ENCODE peak calls at places on chromosomes 4 and X, in ten cellular contexts. D, C, W, Q, E, T, Z, G, P and K are unnamed samples.

GRCh38 chr4:4693755-4694295 is 152.0 kb upstream of the STX18 start:
- DNase-seq in D (no peak), C (no peak), W (no peak), Q (no peak), E (no peak), T (no peak), Z (no peak), G (no peak), P (no peak), K (no peak)

GRCh38 chr4:127857641-127858040 is 23.1 kb upstream of the PLK4 start:
- DNase-seq in D (no peak), C (no peak), W (no peak), Q (no peak), E (no peak), T (no peak), Z (no peak), G (no peak), P (no peak), K (no peak)

GRCh38 chr4:184347251-184348239 is 126.8 kb downstream of the IRF2 start:
- DNase-seq in D (peak), C (peak), W (peak), Q (peak), E (peak), T (peak), Z (no peak), G (no peak), P (peak), K (no peak)

GRCh38 chrX:152817082-152817744 is 13.3 kb downstream of the CETN2 start:
- DNase-seq in D (peak), C (no peak), W (peak), Q (peak), E (no peak), T (no peak), Z (peak), G (peak), P (peak), K (no peak)

GRCh38 chrX:72526534-72527508 is 45.8 kb downstream of the HDAC8 start:
- DNase-seq in D (peak), C (no peak), W (no peak), Q (no peak), E (no peak), T (no peak), Z (no peak), G (no peak), P (no peak), K (no peak)

GRCh38 chrX:130263016-130263415 is 5.7 kb downstream of the ZNF280C start:
- DNase-seq in D (peak), C (no peak), W (no peak), Q (no peak), E (no peak), T (no peak), Z (no peak), G (no peak), P (no peak), K (no peak)

GRCh38 chrX:118528089-118528753 is 32.6 kb downstream of the DOCK11 start:
- DNase-seq in D (no peak), C (peak), W (no peak), Q (no peak), E (no peak), T (no peak), Z (no peak), G (no peak), P (no peak), K (no peak)

GRCh38 chr4:47913858-47914218 is 545 bp downstream of the NFXL1 start:
- DNase-seq in D (no peak), C (peak), W (peak), Q (peak), E (peak), T (no peak), Z (no peak), G (no peak), P (peak), K (peak)

GRCh38 chr4:98716796-98717195 is 58.4 kb upstream of the TSPAN5 start:
- DNase-seq in D (no peak), C (no peak), W (no peak), Q (no peak), E (no peak), T (no peak), Z (no peak), G (no peak), P (no peak), K (no peak)

GRCh38 chr4:1661695-1662094 is 22.4 kb downstream of the FAM53A start:
- DNase-seq in D (no peak), C (no peak), W (no peak), Q (no peak), E (no peak), T (no peak), Z (no peak), G (no peak), P (no peak), K (no peak)

GRCh38 chrX:100687546-100687945 is 43.5 kb downstream of the SRPX2 start:
- DNase-seq in D (no peak), C (no peak), W (no peak), Q (no peak), E (no peak), T (no peak), Z (no peak), G (no peak), P (no peak), K (no peak)

GRCh38 chrX:119816300-119816699 is 24.9 kb upstream of the RPL39 start:
- DNase-seq in D (no peak), C (no peak), W (no peak), Q (no peak), E (no peak), T (peak), Z (no peak), G (no peak), P (no peak), K (no peak)

GRCh38 chrX:23982891-23983290 is 44.1 kb downstream of the KLHL15 start:
- DNase-seq in D (no peak), C (no peak), W (no peak), Q (no peak), E (no peak), T (no peak), Z (no peak), G (no peak), P (no peak), K (no peak)

GRCh38 chr4:8307714-8308113 is 38.2 kb downstream of the HTRA3 start:
- DNase-seq in D (no peak), C (no peak), W (no peak), Q (no peak), E (no peak), T (no peak), Z (no peak), G (no peak), P (no peak), K (no peak)

GRCh38 chr4:8307126-8307525 is 37.6 kb downstream of the HTRA3 start:
- DNase-seq in D (no peak), C (no peak), W (no peak), Q (no peak), E (peak), T (no peak), Z (no peak), G (no peak), P (no peak), K (no peak)

GRCh38 chr4:8305851-8306361 is 36.4 kb downstream of the HTRA3 start:
- DNase-seq in D (no peak), C (no peak), W (no peak), Q (no peak), E (peak), T (no peak), Z (no peak), G (no peak), P (no peak), K (no peak)

GRCh38 chr4:8304827-8305695 is 35.5 kb downstream of the HTRA3 start:
- DNase-seq in D (no peak), C (no peak), W (no peak), Q (no peak), E (peak), T (no peak), Z (no peak), G (no peak), P (no peak), K (no peak)

GRCh38 chr4:8306511-8307021 is 37.0 kb downstream of the HTRA3 start:
- DNase-seq in D (peak), C (no peak), W (no peak), Q (no peak), E (peak), T (no peak), Z (no peak), G (no peak), P (no peak), K (no peak)
- TF ChIP-seq CTCF in D (no peak), C (no peak), W (no peak), Q (no peak), E (no peak), T (no peak), Z (no peak), G (no peak), P (no peak), K (no peak)

DNA sequence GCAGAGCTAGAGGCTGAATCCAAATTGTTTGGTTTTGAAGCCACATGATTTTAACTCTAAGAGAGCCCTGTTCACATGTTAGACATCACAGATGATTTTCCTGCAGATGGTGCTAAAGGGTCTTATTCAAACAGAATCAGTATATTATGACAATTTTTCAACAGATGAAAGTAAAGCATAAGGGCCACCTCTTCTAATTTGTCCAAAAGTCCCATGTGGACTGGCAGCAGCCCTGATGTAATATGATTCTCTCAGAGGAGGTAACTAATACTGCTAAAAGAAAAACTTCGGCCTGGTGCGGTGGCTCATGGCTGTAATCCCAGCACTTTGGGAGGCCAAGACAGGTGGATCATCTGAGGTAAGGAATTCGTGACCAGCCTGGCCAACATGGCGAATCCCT is 26.0 kb upstream of the SETD7 start:
- DNase-seq in D (no peak), C (no peak), W (no peak), Q (no peak), E (no peak), T (no peak), Z (no peak), G (no peak), P (no peak), K (no peak)
- TF ChIP-seq CTCF in D (no peak), C (no peak), W (no peak), Q (no peak), E (no peak), T (no peak), Z (peak), G (peak), P (no peak), K (no peak)

GRCh38 chr4:111136438-111136837 is 513.6 kb upstream of the PITX2 start:
- DNase-seq in D (peak), C (no peak), W (no peak), Q (no peak), E (no peak), T (no peak), Z (peak), G (no peak), P (peak), K (no peak)
- TF ChIP-seq CTCF in D (peak), C (no peak), W (no peak), Q (no peak), E (no peak), T (no peak), Z (peak), G (peak), P (peak), K (peak)

DNA sequence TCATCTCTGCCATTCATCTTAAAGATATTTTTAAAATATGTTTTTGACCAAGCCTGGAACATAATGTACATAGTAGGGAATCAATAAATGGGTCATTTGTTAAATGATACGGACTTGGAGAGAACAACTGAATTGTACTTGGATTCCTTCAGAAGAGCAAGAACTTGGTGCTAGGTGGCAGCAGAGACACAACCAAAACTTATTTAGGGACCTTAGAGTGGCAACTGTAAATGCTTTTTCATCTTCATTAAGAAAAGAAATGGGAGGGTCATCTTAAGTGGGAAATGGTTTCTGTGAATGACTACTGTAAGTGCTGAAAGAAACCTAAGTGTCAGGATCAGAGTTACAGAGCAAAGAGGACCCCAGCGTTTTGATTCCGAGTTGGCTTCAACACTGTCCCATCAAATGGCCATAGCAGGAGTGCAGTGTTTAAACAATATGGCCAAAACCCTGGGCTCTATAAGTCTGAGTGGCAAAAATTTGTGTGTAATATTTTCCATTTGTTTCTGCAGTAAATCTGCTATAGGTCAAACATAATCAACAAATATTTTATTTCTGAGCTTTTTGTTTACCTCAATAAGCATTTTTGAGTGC is 213.6 kb downstream of the PALLD start:
- DNase-seq in D (peak), C (peak), W (no peak), Q (peak), E (no peak), T (no peak), Z (peak), G (peak), P (peak), K (no peak)
- TF ChIP-seq CTCF in D (peak), C (peak), W (peak), Q (peak), E (peak), T (no peak), Z (peak), G (peak), P (peak), K (peak)

GRCh38 chrX:52576474-52576873 is 59.6 kb upstream of the XAGE1B start:
- DNase-seq in D (no peak), C (no peak), W (no peak), Q (no peak), E (no peak), T (no peak), Z (no peak), G (no peak), P (no peak), K (no peak)
- TF ChIP-seq CTCF in D (no peak), C (no peak), W (no peak), Q (no peak), E (no peak), T (no peak), Z (no peak), G (no peak), P (no peak), K (no peak)

GRCh38 chr4:110510955-110511544 is 35.1 kb downstream of the ENPEP start:
- DNase-seq in D (peak), C (peak), W (no peak), Q (peak), E (no peak), T (no peak), Z (peak), G (peak), P (peak), K (no peak)
- TF ChIP-seq CTCF in D (peak), C (peak), W (peak), Q (peak), E (peak), T (no peak), Z (peak), G (peak), P (peak), K (peak)

GRCh38 chr4:148441986-148442829 is at the start of gene NR3C2:
- DNase-seq in D (peak), C (peak), W (peak), Q (peak), E (peak), T (peak), Z (peak), G (peak), P (peak), K (peak)
- TF ChIP-seq CTCF in D (no peak), C (no peak), W (no peak), Q (no peak), E (no peak), T (no peak), Z (no peak), G (no peak), P (no peak), K (no peak)

DNA sequence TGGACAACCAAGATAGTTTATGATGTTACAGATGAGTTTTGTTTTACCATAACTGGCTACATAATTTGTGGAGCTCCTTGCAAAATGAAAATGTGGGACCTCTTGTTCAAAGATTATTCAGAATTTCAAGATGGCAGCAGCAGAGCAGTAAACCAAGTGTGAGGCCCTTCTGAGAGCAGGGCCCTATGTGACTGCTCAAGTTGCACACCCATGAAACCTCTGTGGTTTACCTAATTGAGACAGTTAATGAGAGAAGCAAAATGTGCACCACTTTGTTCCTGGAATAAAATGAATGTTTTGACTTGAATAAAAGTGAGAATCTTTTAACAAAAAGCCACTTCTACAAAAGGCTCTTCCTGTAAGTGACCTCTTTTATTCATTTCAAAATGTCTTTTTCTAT is 519.2 kb downstream of the RPA4 start:
- DNase-seq in D (no peak), C (no peak), W (no peak), Q (no peak), E (no peak), T (no peak), Z (no peak), G (no peak), P (no peak), K (no peak)
- TF ChIP-seq CTCF in D (no peak), C (no peak), W (no peak), Q (no peak), E (no peak), T (no peak), Z (no peak), G (no peak), P (no peak), K (no peak)

GRCh38 chr4:52001616-52002015 is 18.5 kb downstream of the LRRC66 start:
- DNase-seq in D (no peak), C (no peak), W (no peak), Q (peak), E (no peak), T (no peak), Z (no peak), G (no peak), P (no peak), K (no peak)

GRCh38 chr4:51999250-51999649 is 20.9 kb downstream of the LRRC66 start:
- DNase-seq in D (no peak), C (no peak), W (no peak), Q (no peak), E (no peak), T (no peak), Z (no peak), G (no peak), P (no peak), K (no peak)

GRCh38 chr4:51995647-51996046 is 24.5 kb downstream of the LRRC66 start:
- DNase-seq in D (no peak), C (no peak), W (no peak), Q (no peak), E (no peak), T (no peak), Z (no peak), G (no peak), P (peak), K (no peak)

GRCh38 chr4:51998837-51999236 is 21.3 kb downstream of the LRRC66 start:
- DNase-seq in D (no peak), C (no peak), W (no peak), Q (no peak), E (no peak), T (no peak), Z (no peak), G (no peak), P (peak), K (no peak)

DNA sequence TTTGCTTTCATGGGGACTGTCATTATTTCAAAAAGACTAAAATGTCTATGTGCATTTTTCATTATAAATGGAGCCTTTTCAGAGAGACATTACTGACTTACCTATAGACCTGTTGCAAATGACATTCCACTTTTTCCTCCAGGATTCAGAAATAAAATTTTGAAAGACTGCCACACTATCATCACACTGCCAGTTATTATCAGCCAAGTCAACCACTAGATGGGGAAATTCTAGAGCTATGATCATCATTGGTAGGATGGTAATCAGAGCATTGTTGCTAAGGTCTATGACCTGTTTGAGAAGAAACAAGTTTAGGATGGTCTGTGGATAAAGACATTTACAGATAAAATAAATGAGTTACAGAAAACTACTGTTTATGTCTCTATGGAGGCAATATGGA is 22.5 kb downstream of the LRRC66 start:
- DNase-seq in D (no peak), C (no peak), W (no peak), Q (no peak), E (no peak), T (no peak), Z (no peak), G (no peak), P (no peak), K (no peak)
- TF ChIP-seq CTCF in D (no peak), C (no peak), W (no peak), Q (no peak), E (no peak), T (no peak), Z (peak), G (peak), P (no peak), K (no peak)